ENCODE peak calls at places on chromosomes 12 and 14, in eight cellular contexts. M is GM03348; X is midbrain; U is non-pigmented ciliary epithelial cell; K is activated T-cell treated with anti-CD3 and anti-CD28 coated beads, Interleukin-2, amount 50 U/mL, for 72 hours; J is NCI-H2081; L is GM23338; V is fibroblast of villous mesenchyme. W is an unnamed sample.

GRCh38 chr12:62632521-62632920 is 165.9 kb downstream of the MON2 start:
- DNase-seq in M (peak; percentile 86), X (no peak), U (no peak), K (peak; percentile 18), J (peak; percentile 57), L (peak; percentile 72), V (peak; percentile 47), W (peak; percentile 34)

GRCh38 chr12:62737201-62737600 is 197.7 kb downstream of the PPM1H start:
- DNase-seq in M (no peak), X (no peak), U (no peak), K (no peak), J (no peak), L (no peak), V (no peak), W (no peak)

GRCh38 chr14:74552623-74553022 is 59.1 kb downstream of the ISCA2 start:
- DNase-seq in M (peak; percentile 72), X (no peak), U (no peak), K (no peak), J (no peak), L (no peak), V (peak; percentile 50), W (no peak)

GRCh38 chr12:131102493-131102931 is 148.8 kb downstream of the ADGRD1 start:
- DNase-seq in M (no peak), X (no peak), U (no peak), K (no peak), J (no peak), L (no peak), V (no peak), W (no peak)

GRCh38 chr12:45675534-45675933 is 54.0 kb upstream of the ARID2 start:
- DNase-seq in M (no peak), X (no peak), U (no peak), K (no peak), J (no peak), L (no peak), V (no peak), W (no peak)

GRCh38 chr14:36361210-36361853 is 40.9 kb upstream of the MBIP start:
- DNase-seq in M (no peak), X (peak; percentile 7), U (no peak), K (no peak), J (no peak), L (no peak), V (no peak), W (no peak)

GRCh38 chr14:76901171-76902055 is 75.2 kb downstream of the LRRC74A start:
- DNase-seq in M (peak; percentile 58), X (no peak), U (no peak), K (no peak), J (no peak), L (no peak), V (peak; percentile 39), W (no peak)

GRCh38 chr12:11820476-11820875 is 171.0 kb downstream of the ETV6 start:
- DNase-seq in M (no peak), X (no peak), U (no peak), K (no peak), J (no peak), L (no peak), V (no peak), W (no peak)

GRCh38 chr14:93317836-93318807 is 14.7 kb downstream of the BTBD7 start:
- DNase-seq in M (no peak), X (no peak), U (no peak), K (no peak), J (no peak), L (no peak), V (peak; percentile 70), W (no peak)

GRCh38 chr12:54191550-54192022 is 2.8 kb upstream of the SMUG1 start:
- DNase-seq in M (peak; percentile 91), X (peak; percentile 77), U (peak; percentile 36), K (peak; percentile 80), J (peak; percentile 74), L (peak; percentile 94), V (peak; percentile 86), W (peak; percentile 81)

GRCh38 chr12:91854725-91855124 is 290.9 kb downstream of the BTG1 start:
- DNase-seq in M (peak; percentile 15), X (no peak), U (no peak), K (no peak), J (no peak), L (no peak), V (peak; percentile 73), W (no peak)

GRCh38 chr14:91935621-91936020 is 11.9 kb downstream of the FBLN5 start:
- DNase-seq in M (no peak), X (no peak), U (no peak), K (no peak), J (no peak), L (no peak), V (no peak), W (no peak)

GRCh38 chr12:66044731-66045130 is 85.8 kb downstream of the LLPH start:
- DNase-seq in M (peak; percentile 52), X (no peak), U (no peak), K (no peak), J (no peak), L (no peak), V (peak; percentile 14), W (no peak)